ENCODE peak calls at places on chromosomes 4 and X, in six cellular contexts. V is GM23338, I is aorta, Z is stromal cell of bone marrow, A is DND-41, C is ELR. H is an unnamed sample.

GRCh38 chrX:73390628-73391567 is 56.0 kb upstream of the CDX4 start:
- DNase-seq in Z (no peak), A (no peak), C (no peak), V (no peak), I (no peak), H (no peak)

GRCh38 chr4:3780347-3781171 is 14.4 kb downstream of the ADRA2C start:
- DNase-seq in A (no peak), I (no peak), Z (no peak), V (no peak), C (no peak), H (no peak)

GRCh38 chr4:119046263-119046662 is 89.4 kb upstream of the MYOZ2 start:
- DNase-seq in A (no peak), Z (no peak), V (no peak), C (no peak), I (peak), H (no peak)

GRCh38 chrX:8913665-8914409 is 112.7 kb upstream of the FAM9A start:
- DNase-seq in I (peak), V (no peak), C (no peak), A (no peak), Z (peak), H (peak)

GRCh38 chr4:39427477-39428119 is 20.9 kb downstream of the KLB start:
- DNase-seq in I (no peak), C (no peak), Z (no peak), A (no peak), V (no peak), H (no peak)

GRCh38 chrX:119093991-119094741 is 21.4 kb downstream of the CT47C1 start:
- DNase-seq in I (no peak), C (no peak), V (no peak), Z (peak), A (no peak), H (no peak)

GRCh38 chrX:48938721-48939416 is 18.5 kb downstream of the OTUD5 start:
- DNase-seq in Z (no peak), I (peak), C (no peak), A (peak), V (no peak), H (no peak)

GRCh38 chrX:15786930-15787329 is 3.4 kb upstream of the ZRSR2 start:
- DNase-seq in A (no peak), I (no peak), Z (no peak), V (no peak), C (no peak), H (no peak)

GRCh38 chr4:73189274-73189810 is 69.3 kb downstream of the ANKRD17 start:
- DNase-seq in Z (no peak), A (no peak), C (no peak), I (no peak), V (no peak), H (no peak)

GRCh38 chr4:166088576-166088975 is 215.5 kb downstream of the TLL1 start:
- DNase-seq in V (no peak), C (no peak), Z (no peak), I (no peak), A (no peak), H (no peak)

GRCh38 chr4:153488719-153489384 is 22.7 kb downstream of the TMEM131L start:
- DNase-seq in V (peak), I (peak), Z (no peak), A (peak), C (no peak), H (no peak)

GRCh38 chr4:1898681-1899080 is 27.5 kb downstream of the NSD2 start:
- DNase-seq in V (no peak), I (no peak), A (no peak), C (no peak), Z (no peak), H (no peak)

GRCh38 chrX:31590581-31591113 is 518.8 kb upstream of the FTHL17 start:
- DNase-seq in A (no peak), I (no peak), V (no peak), C (peak), Z (peak), H (no peak)

GRCh38 chr4:1635452-1635851 is 48.7 kb downstream of the FAM53A start:
- DNase-seq in V (no peak), A (no peak), I (no peak), Z (no peak), C (no peak), H (no peak)

GRCh38 chr4:120003193-120003592 is 63.5 kb downstream of the MAD2L1 start:
- DNase-seq in I (no peak), V (no peak), C (no peak), A (no peak), Z (no peak), H (no peak)

GRCh38 chr4:94548571-94548970 is 96.8 kb downstream of the PDLIM5 start:
- DNase-seq in Z (no peak), A (no peak), I (no peak), C (peak), V (peak), H (peak)

GRCh38 chrX:9534686-9535085 is 69.8 kb downstream of the TBL1X start:
- DNase-seq in C (no peak), V (no peak), Z (peak), I (no peak), A (no peak), H (no peak)

GRCh38 chr4:128524311-128524710 is 236.7 kb upstream of the PGRMC2 start:
- DNase-seq in V (no peak), A (no peak), I (peak), Z (peak), C (peak), H (peak)

GRCh38 chrX:33339219-33339618 is 127.9 kb upstream of the DMD start:
- DNase-seq in C (no peak), I (no peak), V (peak), A (no peak), Z (no peak), H (no peak)

GRCh38 chrX:17860811-17861495 is at the start of gene RAI2:
- DNase-seq in Z (no peak), I (peak), V (peak), C (no peak), A (no peak), H (no peak)

H was measured in retinal pigment epithelial cell.